ENCODE peak calls at places on chromosomes 5 and 9, in eight cellular contexts. D is right lobe of liver, Q is breast epithelium, X is heart left ventricle, F is endothelial cell of umbilical vein, Z is tibial nerve, B is A549, L is adrenal gland. G is an unnamed sample.

GRCh38 chr5:126915496-126915895 is 114.9 kb downstream of the MARCHF3 start:
- DNase-seq in Q (no peak), X (no peak), L (no peak), D (no peak), Z (no peak), F (no peak), B (no peak), G (no peak)

GRCh38 chr9:108671156-108671555 is 184.6 kb downstream of the ACTL7B start:
- DNase-seq in Q (no peak), L (no peak), D (no peak), F (no peak), B (peak), Z (no peak), X (no peak), G (peak)

GRCh38 chr5:97165726-97166125 is 17.3 kb downstream of the RIOK2 start:
- DNase-seq in B (peak), Z (no peak), F (no peak), Q (no peak), L (no peak), X (no peak), D (no peak), G (no peak)

GRCh38 chr5:83145241-83145640 is 67.9 kb downstream of the XRCC4 start:
- DNase-seq in Z (no peak), F (no peak), L (no peak), D (no peak), Q (no peak), B (no peak), X (no peak), G (no peak)

GRCh38 chr5:83991566-83992224 is 271.0 kb upstream of the HAPLN1 start:
- DNase-seq in X (no peak), Z (no peak), B (no peak), D (no peak), L (no peak), Q (no peak), F (no peak), G (no peak)

GRCh38 chr9:98730914-98731313 is 22.2 kb upstream of the GABBR2 start:
- DNase-seq in F (no peak), X (no peak), Z (no peak), B (no peak), L (no peak), D (no peak), Q (no peak), G (no peak)

GRCh38 chr5:133298447-133298846 is 246.6 kb downstream of the HSPA4 start:
- DNase-seq in B (no peak), D (no peak), F (no peak), X (no peak), Q (no peak), Z (no peak), L (no peak), G (no peak)

GRCh38 chr5:79225026-79225425 is 10.9 kb upstream of the JMY start:
- DNase-seq in F (no peak), B (no peak), X (no peak), D (no peak), L (no peak), Q (no peak), Z (no peak), G (no peak)

GRCh38 chr5:40514986-40515385 is 164.7 kb upstream of the PTGER4 start:
- DNase-seq in Z (no peak), B (no peak), Q (no peak), F (no peak), X (no peak), L (no peak), D (no peak), G (no peak)

GRCh38 chr5:151221574-151221973 is 2.3 kb downstream of the CCDC69 start:
- DNase-seq in B (no peak), L (no peak), X (no peak), F (no peak), D (no peak), Q (no peak), Z (no peak), G (no peak)

GRCh38 chr9:134943836-134944235 is 26.1 kb upstream of the FCN1 start:
- DNase-seq in Q (no peak), F (no peak), L (no peak), X (no peak), B (no peak), Z (no peak), D (no peak), G (no peak)

GRCh38 chr9:28445211-28445610 is 871.9 kb upstream of the C9orf72 start:
- DNase-seq in L (no peak), Q (no peak), D (no peak), X (no peak), Z (no peak), F (no peak), B (no peak), G (no peak)

GRCh38 chr9:129319076-129319937 is 141.2 kb upstream of the IER5L start:
- DNase-seq in D (no peak), X (peak), L (peak), F (no peak), Q (peak), B (no peak), Z (no peak), G (peak)

GRCh38 chr9:129319938-129320481 is 141.9 kb upstream of the IER5L start:
- DNase-seq in X (peak), F (no peak), Z (peak), Q (peak), B (no peak), D (no peak), L (peak), G (no peak)

GRCh38 chr9:129321511-129322021 is 143.5 kb upstream of the IER5L start:
- DNase-seq in D (peak), F (no peak), Z (no peak), Q (peak), X (peak), L (peak), B (no peak), G (peak)

GRCh38 chr9:129322022-129322621 is 144.1 kb upstream of the IER5L start:
- DNase-seq in Q (peak), L (peak), X (peak), B (no peak), D (no peak), Z (no peak), F (no peak), G (peak)

GRCh38 chr9:129320575-129321311 is 142.7 kb upstream of the IER5L start:
- DNase-seq in D (peak), L (peak), X (peak), F (peak), B (no peak), Z (peak), Q (peak), G (peak)
- TF ChIP-seq POLR2A in D (peak), L (peak), X (peak), F (no peak), B (no peak), Z (peak), Q (no peak), G (no peak)

GRCh38 chr5:15234911-15235310 is 265.1 kb upstream of the FBXL7 start:
- DNase-seq in F (no peak), X (no peak), D (no peak), Q (no peak), B (no peak), L (no peak), Z (no peak), G (no peak)

GRCh38 chr5:15238006-15238405 is 262.0 kb upstream of the FBXL7 start:
- DNase-seq in Q (no peak), Z (no peak), B (no peak), F (no peak), L (no peak), X (no peak), D (no peak), G (no peak)

GRCh38 chr5:15233566-15233965 is 266.4 kb upstream of the FBXL7 start:
- DNase-seq in F (no peak), B (no peak), Z (no peak), Q (no peak), D (no peak), L (no peak), X (no peak), G (no peak)

GRCh38 chr5:15234366-15234765 is 265.6 kb upstream of the FBXL7 start:
- DNase-seq in Q (no peak), B (no peak), D (no peak), X (no peak), L (no peak), Z (no peak), F (no peak), G (no peak)

DNA sequence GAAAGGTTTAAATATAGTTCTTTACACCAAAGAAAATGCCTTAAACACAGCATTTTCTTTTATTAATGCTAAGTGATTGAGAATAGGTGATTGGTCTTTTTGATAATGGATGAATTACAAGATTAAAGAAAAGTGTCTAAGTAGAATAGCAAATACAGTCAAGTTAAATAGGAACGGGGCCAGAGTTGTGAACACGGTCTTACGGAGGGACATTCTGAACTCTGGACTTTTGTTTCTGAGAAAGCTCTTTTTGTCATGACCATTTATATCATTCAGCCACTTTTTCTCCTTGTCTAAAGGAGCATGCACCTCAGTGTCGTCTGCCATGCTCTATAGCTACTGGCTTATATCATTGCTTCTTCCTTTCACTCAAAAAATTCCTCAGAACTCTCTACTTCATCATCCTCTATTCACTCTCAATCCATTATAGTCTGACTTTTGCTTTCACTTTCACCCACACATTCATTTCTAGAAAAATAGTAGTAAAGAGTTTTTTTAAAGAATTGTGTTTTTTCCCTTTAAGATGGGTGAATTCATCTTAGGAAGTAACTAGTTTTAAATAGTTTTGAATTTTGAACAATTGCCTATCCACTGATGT is 263.0 kb upstream of the FBXL7 start:
- DNase-seq in Q (no peak), X (no peak), D (no peak), Z (no peak), B (no peak), L (no peak), F (no peak), G (no peak)
- H3K4me3 ChIP-seq in Q (peak), X (peak), D (peak), Z (peak), B (no peak), L (no peak), F (no peak), G (no peak)

GRCh38 chr9:116910201-116910600 is 223.1 kb downstream of the TRIM32 start:
- DNase-seq in Z (no peak), D (no peak), X (no peak), B (no peak), F (no peak), Q (no peak), L (no peak), G (no peak)
- TF ChIP-seq CTCF in Z (no peak), D (no peak), X (no peak), B (no peak), F (no peak), Q (no peak), L (no peak), G (no peak)

DNA sequence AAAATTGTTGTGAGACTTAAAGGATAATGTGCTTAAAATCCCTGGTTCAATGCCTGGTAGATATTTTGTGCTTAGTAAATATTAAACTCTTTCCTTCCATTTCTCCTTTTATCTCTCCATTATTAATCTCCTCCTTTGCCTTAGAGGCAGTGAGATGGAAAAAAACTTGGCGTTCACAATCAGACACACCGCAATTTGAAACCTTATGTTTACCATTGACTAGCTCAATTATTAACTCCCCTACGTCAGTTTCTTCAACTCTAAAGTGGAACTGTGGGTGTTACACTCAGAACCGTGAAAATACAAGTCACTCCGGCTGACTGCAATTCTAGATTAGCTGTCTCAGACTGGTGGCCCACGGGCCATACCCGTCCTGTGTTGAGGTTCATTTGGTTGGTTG is 327.2 kb downstream of the DEPDC1B start:
- DNase-seq in X (no peak), B (peak), F (no peak), D (no peak), Z (no peak), L (no peak), Q (no peak), G (no peak)
- TF ChIP-seq POLR2A in X (no peak), B (no peak), F (no peak), D (no peak), Z (no peak), L (no peak), Q (no peak), G (no peak)

GRCh38 chr5:3684118-3684517 is 88.5 kb downstream of the IRX1 start:
- DNase-seq in B (no peak), L (no peak), D (no peak), Q (no peak), X (no peak), F (no peak), Z (no peak), G (no peak)
- H3K4me3 ChIP-seq in B (no peak), L (no peak), D (no peak), Q (no peak), X (no peak), F (no peak), Z (no peak), G (no peak)